ENCODE peak calls at places on chromosomes 2 and 18, in ten cellular contexts. One of them, this sample, is unnamed.
A peak's percentile ranks its signal among the peaks of the same experiment; 100 is the strongest.

GRCh38 chr2:161415041-161415440 is 1.1 kb upstream of the TBR1 start:
- DNase-seq in spleen: no peak
- DNase-seq in lung: no peak
- DNase-seq in fibroblast of pulmonary artery: no peak
- DNase-seq in epithelial cell of esophagus: no peak
- DNase-seq in CD4-positive, alpha-beta T cell: peak; percentile 13
- DNase-seq in endodermal cell: peak; percentile 73
- DNase-seq in OCI-LY7: no peak
- DNase-seq in glutamatergic neuron: no peak
- DNase-seq in lower leg skin: no peak
- DNase-seq in this sample: no peak

GRCh38 chr2:149761611-149762010 is 174.0 kb upstream of the MMADHC start:
- DNase-seq in spleen: no peak
- DNase-seq in OCI-LY7: no peak
- DNase-seq in epithelial cell of esophagus: no peak
- DNase-seq in lower leg skin: no peak
- DNase-seq in endodermal cell: no peak
- DNase-seq in glutamatergic neuron: no peak
- DNase-seq in CD4-positive, alpha-beta T cell: no peak
- DNase-seq in lung: no peak
- DNase-seq in fibroblast of pulmonary artery: no peak
- DNase-seq in this sample: no peak

GRCh38 chr2:240596491-240596931 is 10.0 kb downstream of the CAPN10 start:
- DNase-seq in lower leg skin: peak; percentile 82
- DNase-seq in spleen: no peak
- DNase-seq in lung: no peak
- DNase-seq in CD4-positive, alpha-beta T cell: no peak
- DNase-seq in fibroblast of pulmonary artery: no peak
- DNase-seq in endodermal cell: no peak
- DNase-seq in OCI-LY7: no peak
- DNase-seq in glutamatergic neuron: peak; percentile 17
- DNase-seq in epithelial cell of esophagus: no peak
- DNase-seq in this sample: no peak

GRCh38 chr2:37711308-37711731 is 39.9 kb upstream of the CDC42EP3 start:
- DNase-seq in endodermal cell: peak; percentile 78
- DNase-seq in glutamatergic neuron: no peak
- DNase-seq in epithelial cell of esophagus: peak; percentile 61
- DNase-seq in OCI-LY7: no peak
- DNase-seq in lung: peak; percentile 68
- DNase-seq in CD4-positive, alpha-beta T cell: peak; percentile 1
- DNase-seq in lower leg skin: no peak
- DNase-seq in spleen: peak; percentile 76
- DNase-seq in fibroblast of pulmonary artery: peak; percentile 86
- DNase-seq in this sample: no peak

GRCh38 chr2:221529943-221530652 is 42.0 kb downstream of the EPHA4 start:
- DNase-seq in glutamatergic neuron: no peak
- DNase-seq in epithelial cell of esophagus: peak; percentile 95
- DNase-seq in fibroblast of pulmonary artery: peak; percentile 58
- DNase-seq in spleen: no peak
- DNase-seq in lung: no peak
- DNase-seq in CD4-positive, alpha-beta T cell: no peak
- DNase-seq in lower leg skin: no peak
- DNase-seq in endodermal cell: no peak
- DNase-seq in OCI-LY7: no peak
- DNase-seq in this sample: peak; percentile 34

GRCh38 chr2:129935118-129935517 is 44.3 kb upstream of the RAB6C start:
- DNase-seq in spleen: no peak
- DNase-seq in endodermal cell: peak; percentile 71
- DNase-seq in epithelial cell of esophagus: no peak
- DNase-seq in lower leg skin: peak; percentile 26
- DNase-seq in glutamatergic neuron: no peak
- DNase-seq in lung: no peak
- DNase-seq in CD4-positive, alpha-beta T cell: no peak
- DNase-seq in fibroblast of pulmonary artery: no peak
- DNase-seq in OCI-LY7: no peak
- DNase-seq in this sample: no peak

GRCh38 chr2:28546242-28546641 is 50.4 kb downstream of the PLB1 start:
- DNase-seq in endodermal cell: no peak
- DNase-seq in spleen: no peak
- DNase-seq in CD4-positive, alpha-beta T cell: no peak
- DNase-seq in glutamatergic neuron: no peak
- DNase-seq in lung: no peak
- DNase-seq in epithelial cell of esophagus: no peak
- DNase-seq in fibroblast of pulmonary artery: no peak
- DNase-seq in OCI-LY7: no peak
- DNase-seq in lower leg skin: peak; percentile 50
- DNase-seq in this sample: no peak

GRCh38 chr2:54668711-54669110 is 54.8 kb upstream of the EML6 start:
- DNase-seq in epithelial cell of esophagus: no peak
- DNase-seq in OCI-LY7: no peak
- DNase-seq in spleen: no peak
- DNase-seq in CD4-positive, alpha-beta T cell: no peak
- DNase-seq in lower leg skin: no peak
- DNase-seq in lung: no peak
- DNase-seq in fibroblast of pulmonary artery: no peak
- DNase-seq in glutamatergic neuron: no peak
- DNase-seq in endodermal cell: no peak
- DNase-seq in this sample: no peak

GRCh38 chr18:48785686-48786470 is 164.9 kb downstream of the SMAD7 start:
- DNase-seq in OCI-LY7: no peak
- DNase-seq in glutamatergic neuron: peak; percentile 5
- DNase-seq in lower leg skin: peak; percentile 64
- DNase-seq in lung: no peak
- DNase-seq in CD4-positive, alpha-beta T cell: no peak
- DNase-seq in epithelial cell of esophagus: no peak
- DNase-seq in endodermal cell: peak; percentile 44
- DNase-seq in fibroblast of pulmonary artery: no peak
- DNase-seq in spleen: peak; percentile 73
- DNase-seq in this sample: no peak

GRCh38 chr2:175009917-175010621 is 4.9 kb upstream of the CHN1 start:
- DNase-seq in epithelial cell of esophagus: no peak
- DNase-seq in fibroblast of pulmonary artery: no peak
- DNase-seq in lung: no peak
- DNase-seq in OCI-LY7: no peak
- DNase-seq in spleen: no peak
- DNase-seq in lower leg skin: no peak
- DNase-seq in CD4-positive, alpha-beta T cell: no peak
- DNase-seq in endodermal cell: no peak
- DNase-seq in glutamatergic neuron: no peak
- DNase-seq in this sample: no peak
- TF ChIP-seq CTCF in epithelial cell of esophagus: peak; percentile 1
- TF ChIP-seq CTCF in fibroblast of pulmonary artery: no peak
- TF ChIP-seq CTCF in lung: no peak
- TF ChIP-seq CTCF in OCI-LY7: peak; percentile 13
- TF ChIP-seq CTCF in spleen: no peak
- TF ChIP-seq CTCF in lower leg skin: no peak
- TF ChIP-seq CTCF in CD4-positive, alpha-beta T cell: no peak
- TF ChIP-seq CTCF in endodermal cell: no peak
- TF ChIP-seq CTCF in glutamatergic neuron: no peak
- TF ChIP-seq CTCF in this sample: no peak

DNA sequence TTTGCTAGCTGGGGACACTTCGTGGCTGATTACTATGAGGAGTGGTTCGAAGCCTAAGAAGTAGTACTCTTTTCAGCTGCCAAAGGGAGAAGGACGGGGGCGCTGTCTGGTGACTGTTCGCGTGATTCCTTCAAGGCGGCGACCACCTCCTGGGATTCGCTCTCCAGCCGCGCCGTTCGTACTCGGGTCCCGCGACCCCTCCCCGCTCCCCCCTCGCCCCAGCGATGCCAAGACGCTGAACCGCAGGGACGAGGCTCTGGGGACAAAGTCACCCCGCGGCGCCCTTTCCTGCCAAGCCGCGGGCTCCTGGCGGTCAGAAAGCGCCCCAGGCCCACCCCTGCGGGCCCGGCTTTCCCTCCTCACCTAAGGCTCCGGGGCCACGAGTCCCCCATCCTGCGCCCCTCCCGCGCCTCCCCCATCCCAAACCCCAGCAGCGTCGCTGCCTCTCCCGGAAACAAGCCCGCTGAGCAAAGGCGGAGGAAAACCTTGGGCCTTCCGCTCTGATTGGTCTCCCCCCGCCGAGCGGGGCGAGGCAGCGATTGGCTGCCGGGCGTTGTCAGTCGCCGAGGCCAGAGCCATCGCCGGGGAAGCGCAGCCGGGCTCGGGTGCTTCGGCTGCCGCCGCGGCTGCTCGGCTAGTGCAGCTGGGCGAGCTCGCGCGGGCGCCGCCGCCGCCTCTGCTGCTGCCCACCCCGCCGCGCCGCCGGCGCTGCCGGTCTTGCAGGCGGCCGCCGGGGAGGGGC is 404.3 kb downstream of the XIRP2 start:
- DNase-seq in spleen: peak; percentile 90
- DNase-seq in lung: peak; percentile 84
- DNase-seq in OCI-LY7: no peak
- DNase-seq in fibroblast of pulmonary artery: peak; percentile 92
- DNase-seq in lower leg skin: peak; percentile 94
- DNase-seq in glutamatergic neuron: peak; percentile 92
- DNase-seq in epithelial cell of esophagus: peak; percentile 93
- DNase-seq in CD4-positive, alpha-beta T cell: no peak
- DNase-seq in endodermal cell: peak; percentile 98
- DNase-seq in this sample: peak; percentile 77
- TF ChIP-seq CTCF in spleen: no peak
- TF ChIP-seq CTCF in lung: no peak
- TF ChIP-seq CTCF in OCI-LY7: no peak
- TF ChIP-seq CTCF in fibroblast of pulmonary artery: peak; percentile 42
- TF ChIP-seq CTCF in lower leg skin: no peak
- TF ChIP-seq CTCF in glutamatergic neuron: no peak
- TF ChIP-seq CTCF in epithelial cell of esophagus: peak; percentile 28
- TF ChIP-seq CTCF in CD4-positive, alpha-beta T cell: no peak
- TF ChIP-seq CTCF in endodermal cell: peak; percentile 75
- TF ChIP-seq CTCF in this sample: peak; percentile 40

GRCh38 chr2:173048530-173048900 is 27.1 kb upstream of the MAP3K20 start:
- DNase-seq in CD4-positive, alpha-beta T cell: no peak
- DNase-seq in epithelial cell of esophagus: no peak
- DNase-seq in lung: no peak
- DNase-seq in spleen: no peak
- DNase-seq in lower leg skin: no peak
- DNase-seq in endodermal cell: no peak
- DNase-seq in glutamatergic neuron: no peak
- DNase-seq in fibroblast of pulmonary artery: no peak
- DNase-seq in OCI-LY7: no peak
- DNase-seq in this sample: no peak

GRCh38 chr2:173043466-173043865 is 32.2 kb upstream of the MAP3K20 start:
- DNase-seq in endodermal cell: no peak
- DNase-seq in lung: no peak
- DNase-seq in OCI-LY7: no peak
- DNase-seq in lower leg skin: no peak
- DNase-seq in glutamatergic neuron: no peak
- DNase-seq in epithelial cell of esophagus: no peak
- DNase-seq in fibroblast of pulmonary artery: no peak
- DNase-seq in spleen: no peak
- DNase-seq in CD4-positive, alpha-beta T cell: no peak
- DNase-seq in this sample: no peak

GRCh38 chr2:173043897-173044472 is 31.7 kb upstream of the MAP3K20 start:
- DNase-seq in spleen: no peak
- DNase-seq in OCI-LY7: no peak
- DNase-seq in lung: no peak
- DNase-seq in CD4-positive, alpha-beta T cell: no peak
- DNase-seq in lower leg skin: no peak
- DNase-seq in fibroblast of pulmonary artery: no peak
- DNase-seq in endodermal cell: no peak
- DNase-seq in epithelial cell of esophagus: no peak
- DNase-seq in glutamatergic neuron: no peak
- DNase-seq in this sample: no peak

GRCh38 chr2:173048901-173049661 is 26.6 kb upstream of the MAP3K20 start:
- DNase-seq in endodermal cell: no peak
- DNase-seq in spleen: no peak
- DNase-seq in lung: peak; percentile 60
- DNase-seq in lower leg skin: peak; percentile 92
- DNase-seq in CD4-positive, alpha-beta T cell: no peak
- DNase-seq in glutamatergic neuron: no peak
- DNase-seq in epithelial cell of esophagus: peak; percentile 97
- DNase-seq in fibroblast of pulmonary artery: peak; percentile 98
- DNase-seq in OCI-LY7: no peak
- DNase-seq in this sample: peak; percentile 85

DNA sequence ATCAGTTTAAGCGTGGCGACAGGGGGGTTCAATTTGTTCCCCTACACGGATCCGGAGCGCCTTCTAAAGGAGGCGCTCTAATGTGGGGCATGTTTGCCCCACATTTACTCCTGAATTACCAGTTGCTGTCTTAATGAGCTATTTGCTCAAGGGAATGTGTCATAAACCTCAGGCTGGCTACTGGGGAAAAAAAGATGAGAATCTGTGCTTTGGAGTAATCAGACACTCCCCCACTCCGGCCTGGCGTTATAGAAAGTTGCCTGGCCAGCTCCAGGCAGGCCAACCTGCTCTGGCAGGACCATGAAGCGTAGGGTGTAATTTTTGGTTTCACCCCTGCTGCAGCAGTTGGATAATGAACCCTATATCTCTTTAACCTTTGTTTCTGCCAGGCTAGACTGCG is 31.0 kb upstream of the MAP3K20 start:
- DNase-seq in fibroblast of pulmonary artery: no peak
- DNase-seq in CD4-positive, alpha-beta T cell: no peak
- DNase-seq in epithelial cell of esophagus: peak; percentile 63
- DNase-seq in spleen: no peak
- DNase-seq in endodermal cell: no peak
- DNase-seq in OCI-LY7: no peak
- DNase-seq in lower leg skin: no peak
- DNase-seq in lung: no peak
- DNase-seq in glutamatergic neuron: no peak
- DNase-seq in this sample: no peak
- TF ChIP-seq CTCF in fibroblast of pulmonary artery: no peak
- TF ChIP-seq CTCF in CD4-positive, alpha-beta T cell: no peak
- TF ChIP-seq CTCF in epithelial cell of esophagus: no peak
- TF ChIP-seq CTCF in spleen: no peak
- TF ChIP-seq CTCF in endodermal cell: no peak
- TF ChIP-seq CTCF in OCI-LY7: no peak
- TF ChIP-seq CTCF in lower leg skin: no peak
- TF ChIP-seq CTCF in lung: no peak
- TF ChIP-seq CTCF in glutamatergic neuron: no peak
- TF ChIP-seq CTCF in this sample: no peak

DNA sequence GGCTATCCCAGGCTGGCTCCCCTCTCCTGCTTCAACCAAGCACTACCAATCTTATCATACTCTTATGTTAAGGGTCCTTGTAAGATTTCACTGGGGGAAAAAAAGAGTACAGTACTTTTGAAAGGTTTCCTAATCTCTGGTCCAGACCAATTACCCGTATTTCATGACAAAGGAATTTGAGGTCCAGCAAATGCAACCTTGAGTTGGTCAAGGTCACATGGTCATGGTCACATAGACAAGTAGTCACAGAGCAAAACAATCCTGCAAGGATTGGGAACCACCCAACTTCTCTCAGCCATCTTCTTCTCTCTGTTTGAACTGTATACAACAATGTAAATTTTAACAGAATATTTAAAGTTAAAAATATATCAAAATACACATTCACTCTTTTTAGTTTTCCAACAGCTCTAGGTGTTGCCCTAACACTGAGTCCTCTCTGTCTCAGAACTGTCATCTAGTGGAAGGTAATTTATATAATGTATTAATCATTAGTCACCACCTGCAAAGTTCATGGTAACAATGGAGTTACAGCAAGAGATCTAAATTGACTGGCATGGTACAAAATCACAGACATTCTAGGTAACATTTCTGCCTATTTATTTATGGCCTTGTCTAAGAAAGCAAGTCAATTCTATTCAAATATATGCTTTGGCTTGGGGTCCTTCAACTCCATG is 21.5 kb downstream of the DTNB start:
- DNase-seq in lower leg skin: no peak
- DNase-seq in CD4-positive, alpha-beta T cell: no peak
- DNase-seq in OCI-LY7: no peak
- DNase-seq in glutamatergic neuron: no peak
- DNase-seq in fibroblast of pulmonary artery: peak; percentile 6
- DNase-seq in lung: no peak
- DNase-seq in spleen: no peak
- DNase-seq in endodermal cell: no peak
- DNase-seq in epithelial cell of esophagus: peak; percentile 55
- DNase-seq in this sample: no peak
- TF ChIP-seq CTCF in lower leg skin: no peak
- TF ChIP-seq CTCF in CD4-positive, alpha-beta T cell: no peak
- TF ChIP-seq CTCF in OCI-LY7: no peak
- TF ChIP-seq CTCF in glutamatergic neuron: no peak
- TF ChIP-seq CTCF in fibroblast of pulmonary artery: no peak
- TF ChIP-seq CTCF in lung: no peak
- TF ChIP-seq CTCF in spleen: no peak
- TF ChIP-seq CTCF in endodermal cell: no peak
- TF ChIP-seq CTCF in epithelial cell of esophagus: no peak
- TF ChIP-seq CTCF in this sample: no peak